ENCODE peak calls at places on chromosomes 4 and X, in eight cellular contexts. G is HCT116, Q is IMR-90, N is brain microvascular endothelial cell, Z is left lung, T is astrocyte of the spinal cord, C is fibroblast of mammary gland, X is heart right ventricle. M is an unnamed sample.

GRCh38 chrX:83008415-83008814 is 499.7 kb upstream of the POU3F4 start:
- DNase-seq in Q (no peak), C (peak), X (no peak), Z (no peak), N (no peak), T (no peak), G (no peak), M (no peak)

GRCh38 chr4:13359809-13360208 is 124.3 kb downstream of the RAB28 start:
- DNase-seq in X (no peak), G (no peak), C (no peak), N (no peak), Q (no peak), T (no peak), Z (no peak), M (no peak)

GRCh38 chr4:2427383-2428334 is 8.9 kb downstream of the CFAP99 start:
- DNase-seq in G (no peak), T (no peak), C (no peak), Z (peak), X (no peak), Q (no peak), N (no peak), M (no peak)

GRCh38 chr4:9146967-9147366 is 23.2 kb upstream of the FAM90A26 start:
- DNase-seq in T (no peak), N (no peak), G (no peak), Z (no peak), X (no peak), C (no peak), Q (no peak), M (no peak)

GRCh38 chr4:24274401-24275035 is 309.8 kb downstream of the DHX15 start:
- DNase-seq in Q (peak), Z (no peak), G (no peak), T (peak), C (peak), N (peak), X (no peak), M (peak)

GRCh38 chr4:173264245-173264959 is 69.8 kb downstream of the HMGB2 start:
- DNase-seq in N (peak), Q (peak), T (peak), C (peak), X (peak), G (no peak), Z (no peak), M (peak)

GRCh38 chr4:19657856-19658255 is 593.8 kb upstream of the SLIT2 start:
- DNase-seq in Z (no peak), Q (no peak), T (no peak), G (no peak), X (no peak), C (no peak), N (no peak), M (no peak)

GRCh38 chrX:106726485-106727437 is at the start of gene RNF128:
- DNase-seq in C (peak), Z (peak), N (peak), T (peak), G (peak), Q (peak), X (peak), M (no peak)

GRCh38 chr4:168883513-168883912 is 126.5 kb downstream of the CBR4 start:
- DNase-seq in G (no peak), C (peak), Q (peak), T (no peak), N (no peak), X (no peak), Z (no peak), M (no peak)

GRCh38 chr4:102505708-102506107 is 4.5 kb downstream of the NFKB1 start:
- DNase-seq in N (no peak), Z (no peak), C (no peak), T (no peak), X (no peak), Q (no peak), G (no peak), M (no peak)

GRCh38 chr4:7924163-7924562 is 15.5 kb downstream of the AFAP1 start:
- DNase-seq in Z (no peak), N (no peak), X (no peak), C (no peak), T (no peak), G (no peak), Q (no peak), M (no peak)

GRCh38 chrX:122565952-122566351 is 618.1 kb upstream of the GRIA3 start:
- DNase-seq in Z (no peak), N (peak), X (peak), C (peak), T (peak), Q (peak), G (peak), M (peak)

GRCh38 chr4:147829401-147830101 is 97.7 kb downstream of the ARHGAP10 start:
- DNase-seq in X (peak), N (peak), Q (peak), Z (no peak), G (no peak), T (peak), C (peak), M (peak)

GRCh38 chrX:10062352-10062751 is 94.4 kb upstream of the CLCN4 start:
- DNase-seq in T (no peak), G (no peak), Q (no peak), C (no peak), Z (no peak), N (no peak), X (no peak), M (no peak)

GRCh38 chr4:140706276-140706625 is 49.9 kb downstream of the TBC1D9 start:
- DNase-seq in X (no peak), T (no peak), N (no peak), G (no peak), Q (no peak), C (no peak), Z (no peak), M (no peak)

GRCh38 chr4:13244342-13244905 is 239.7 kb downstream of the RAB28 start:
- DNase-seq in G (no peak), C (no peak), T (no peak), X (no peak), Z (no peak), N (no peak), Q (no peak), M (no peak)

GRCh38 chr4:101018836-101019235 is 328.5 kb downstream of the PPP3CA start:
- DNase-seq in Z (no peak), G (no peak), N (no peak), C (no peak), X (no peak), Q (no peak), T (no peak), M (no peak)

GRCh38 chr4:165874072-165874798 is 1.2 kb downstream of the TLL1 start:
- DNase-seq in X (no peak), Z (peak), T (peak), C (no peak), G (no peak), Q (no peak), N (no peak), M (no peak)

GRCh38 chr4:177554966-177555574 is 112.8 kb upstream of the AGA start:
- DNase-seq in X (no peak), C (peak), Z (no peak), Q (peak), G (no peak), T (peak), N (peak), M (no peak)

GRCh38 chr4:25128671-25129070 is 31.6 kb downstream of the SEPSECS start:
- DNase-seq in X (no peak), N (no peak), G (no peak), Q (no peak), T (no peak), Z (no peak), C (peak), M (no peak)

GRCh38 chr4:108080752-108081151 is 88.0 kb downstream of the LEF1 start:
- DNase-seq in Z (no peak), T (no peak), Q (no peak), C (no peak), X (no peak), G (no peak), N (no peak), M (no peak)

GRCh38 chr4:147831452-147832192 is 99.7 kb downstream of the ARHGAP10 start:
- DNase-seq in G (peak), Q (peak), T (peak), Z (no peak), N (peak), C (peak), X (no peak), M (peak)

GRCh38 chr4:87278335-87278794 is 44.3 kb downstream of the HSD17B13 start:
- DNase-seq in C (no peak), N (no peak), G (no peak), Z (no peak), Q (no peak), X (no peak), T (no peak), M (no peak)

GRCh38 chr4:55181606-55182005 is 56.2 kb upstream of the KDR start:
- DNase-seq in C (peak), T (peak), N (peak), X (no peak), Q (peak), Z (no peak), G (no peak), M (no peak)

GRCh38 chrX:39720945-39721344 is 376.8 kb downstream of the BCOR start:
- DNase-seq in G (no peak), Q (no peak), X (no peak), N (no peak), T (no peak), Z (no peak), C (no peak), M (no peak)

GRCh38 chr4:144611850-144612249 is 34.1 kb upstream of the HHIP start:
- DNase-seq in T (no peak), N (no peak), Z (no peak), X (no peak), G (peak), Q (peak), C (peak), M (no peak)

GRCh38 chrX:120468071-120468470 is 1.0 kb downstream of the LAMP2 start:
- DNase-seq in X (no peak), N (no peak), G (no peak), T (no peak), Z (no peak), C (no peak), Q (no peak), M (no peak)

GRCh38 chr4:109441858-109442480 is 8.4 kb downstream of the SEC24B start:
- DNase-seq in C (peak), N (no peak), G (no peak), T (no peak), X (no peak), Q (peak), Z (no peak), M (no peak)
- H3K4me3 ChIP-seq in C (no peak), N (no peak), G (no peak), T (no peak), X (no peak), Q (no peak), Z (no peak), M (no peak)

DNA sequence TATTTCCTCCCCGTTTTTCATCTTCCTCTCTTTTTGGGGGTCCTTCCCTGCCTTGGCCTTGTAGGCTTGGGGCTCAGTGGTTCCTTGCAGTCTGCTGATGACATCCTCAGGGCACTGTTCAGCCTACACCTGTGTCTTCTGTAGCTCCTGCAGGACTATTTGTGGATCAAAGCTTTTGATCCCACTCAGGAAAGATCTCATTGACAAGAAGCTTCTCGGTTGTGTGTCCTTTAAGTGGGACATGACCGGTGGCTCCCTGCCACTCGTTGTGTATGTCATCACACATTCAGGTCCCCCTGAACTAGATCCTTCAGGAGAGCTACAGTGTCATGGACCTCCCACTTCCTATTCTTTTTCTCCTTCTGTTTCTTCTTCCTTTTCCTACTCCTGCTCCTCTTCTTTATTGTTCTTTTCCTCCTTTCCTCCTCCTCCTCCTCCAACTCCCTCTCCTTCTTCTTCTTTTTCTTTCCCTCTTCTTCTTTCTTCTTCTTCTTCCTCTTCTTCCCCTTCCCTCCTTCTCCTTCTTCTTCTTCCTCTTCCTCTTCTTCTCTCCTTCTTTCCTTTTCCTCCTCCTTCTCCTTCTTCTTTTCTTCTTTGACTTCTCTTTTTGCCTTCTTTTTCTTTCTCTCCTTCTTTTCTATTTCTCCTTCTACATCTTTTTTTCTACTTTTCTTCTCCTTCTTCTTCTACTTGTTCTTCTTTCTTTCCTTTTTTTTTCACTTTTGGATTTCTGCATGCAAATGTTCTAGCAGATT is 67.8 kb downstream of the NBDY start:
- DNase-seq in Z (no peak), C (no peak), G (no peak), X (no peak), Q (no peak), T (no peak), N (no peak), M (no peak)
- H3K4me3 ChIP-seq in Z (no peak), C (no peak), G (no peak), X (no peak), Q (no peak), T (no peak), N (no peak), M (no peak)

DNA sequence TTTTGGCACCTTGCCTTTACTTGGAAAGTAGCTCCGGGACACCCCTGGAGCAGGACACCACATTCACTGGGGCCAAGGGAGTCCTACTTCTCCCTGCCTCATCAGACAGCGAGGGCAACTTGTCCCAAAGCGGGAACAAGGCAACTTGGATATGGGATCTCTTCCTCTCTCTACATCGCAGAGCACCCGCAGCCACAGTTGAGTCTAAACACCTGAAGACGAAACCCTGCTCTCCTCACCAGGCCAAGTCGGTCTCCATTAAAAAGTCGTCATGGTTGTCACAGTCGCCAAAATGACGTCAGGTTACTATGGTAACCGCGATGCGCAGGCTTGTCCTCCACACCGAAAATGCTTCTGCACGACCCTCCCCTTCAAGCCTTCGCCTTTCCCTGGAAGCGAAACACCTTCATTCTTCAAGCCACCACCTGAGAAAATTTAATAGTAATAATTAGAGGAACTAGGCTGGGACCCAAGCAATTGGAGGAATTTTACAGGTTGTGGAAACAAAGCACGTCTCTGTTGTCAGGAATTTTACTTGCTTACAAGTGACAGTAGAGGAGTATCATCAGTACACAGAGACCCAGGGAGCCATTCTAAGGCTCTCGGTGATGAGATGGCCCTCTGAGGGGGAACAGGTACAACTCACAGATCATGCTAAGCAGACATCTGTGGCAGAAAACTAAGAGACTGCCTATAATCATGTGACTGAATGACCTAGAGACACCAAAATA is 30.5 kb upstream of the TCEAL4 start:
- DNase-seq in N (peak), T (peak), C (peak), Q (peak), G (no peak), Z (no peak), X (peak), M (no peak)
- H3K4me3 ChIP-seq in N (peak), T (peak), C (peak), Q (peak), G (no peak), Z (peak), X (no peak), M (peak)

GRCh38 chr4:40514409-40515025 is 115.1 kb downstream of the RBM47 start:
- DNase-seq in Q (no peak), Z (no peak), G (no peak), N (no peak), X (no peak), C (no peak), T (no peak), M (no peak)
- H3K4me3 ChIP-seq in Q (no peak), Z (peak), G (no peak), N (no peak), X (no peak), C (no peak), T (no peak), M (no peak)

M was measured in skeletal muscle cell.